ENCODE peak calls at places on chromosomes 16 and 17, in five cellular contexts. One of them, this sample, is unnamed.

GRCh38 chr17:65588194-65588808 is 26.9 kb upstream of the AXIN2 start:
- DNase-seq in progenitor cell of endocrine pancreas: no peak
- DNase-seq in NCI-H2081: no peak
- DNase-seq in lung microvascular endothelial cell: no peak
- DNase-seq in T follicular helper cell: no peak
- DNase-seq in this sample: peak

GRCh38 chr17:2237960-2238359 is 65.6 kb downstream of the SMG6 start:
- DNase-seq in progenitor cell of endocrine pancreas: no peak
- DNase-seq in NCI-H2081: no peak
- DNase-seq in lung microvascular endothelial cell: no peak
- DNase-seq in T follicular helper cell: no peak
- DNase-seq in this sample: no peak

GRCh38 chr16:30063893-30064745 is 1.4 kb upstream of the ALDOA start:
- DNase-seq in progenitor cell of endocrine pancreas: no peak
- DNase-seq in NCI-H2081: peak
- DNase-seq in lung microvascular endothelial cell: peak
- DNase-seq in T follicular helper cell: peak
- DNase-seq in this sample: peak

GRCh38 chr16:78836802-78837489 is 737.5 kb downstream of the WWOX start:
- DNase-seq in progenitor cell of endocrine pancreas: no peak
- DNase-seq in NCI-H2081: no peak
- DNase-seq in lung microvascular endothelial cell: no peak
- DNase-seq in T follicular helper cell: no peak
- DNase-seq in this sample: no peak

GRCh38 chr16:229731-230281 is 557 bp upstream of the LUC7L start:
- DNase-seq in progenitor cell of endocrine pancreas: no peak
- DNase-seq in NCI-H2081: no peak
- DNase-seq in lung microvascular endothelial cell: no peak
- DNase-seq in T follicular helper cell: no peak
- DNase-seq in this sample: no peak

GRCh38 chr16:84661418-84662060 is 13.2 kb downstream of the KLHL36 start:
- DNase-seq in progenitor cell of endocrine pancreas: no peak
- DNase-seq in NCI-H2081: no peak
- DNase-seq in lung microvascular endothelial cell: no peak
- DNase-seq in T follicular helper cell: no peak
- DNase-seq in this sample: no peak

GRCh38 chr16:51062039-51062438 is 89.0 kb downstream of the SALL1 start:
- DNase-seq in progenitor cell of endocrine pancreas: no peak
- DNase-seq in NCI-H2081: no peak
- DNase-seq in lung microvascular endothelial cell: no peak
- DNase-seq in T follicular helper cell: no peak
- DNase-seq in this sample: no peak

GRCh38 chr16:2663553-2664521 is 18.5 kb upstream of the KCTD5 start:
- DNase-seq in progenitor cell of endocrine pancreas: no peak
- DNase-seq in NCI-H2081: no peak
- DNase-seq in lung microvascular endothelial cell: no peak
- DNase-seq in T follicular helper cell: no peak
- DNase-seq in this sample: no peak

GRCh38 chr17:65559802-65560627 is 1.4 kb downstream of the AXIN2 start:
- DNase-seq in progenitor cell of endocrine pancreas: peak
- DNase-seq in NCI-H2081: peak
- DNase-seq in lung microvascular endothelial cell: peak
- DNase-seq in T follicular helper cell: peak
- DNase-seq in this sample: no peak

GRCh38 chr16:154223-155030 is 2.0 kb downstream of the HBZ start:
- DNase-seq in progenitor cell of endocrine pancreas: no peak
- DNase-seq in NCI-H2081: peak
- DNase-seq in lung microvascular endothelial cell: peak
- DNase-seq in T follicular helper cell: no peak
- DNase-seq in this sample: no peak

GRCh38 chr17:18182978-18183333 is 672 bp upstream of the ALKBH5 start:
- DNase-seq in progenitor cell of endocrine pancreas: peak
- DNase-seq in NCI-H2081: peak
- DNase-seq in lung microvascular endothelial cell: peak
- DNase-seq in T follicular helper cell: peak
- DNase-seq in this sample: no peak

GRCh38 chr16:87325480-87325879 is 8.3 kb upstream of the C16orf95 start:
- DNase-seq in progenitor cell of endocrine pancreas: no peak
- DNase-seq in NCI-H2081: no peak
- DNase-seq in lung microvascular endothelial cell: no peak
- DNase-seq in T follicular helper cell: no peak
- DNase-seq in this sample: no peak

GRCh38 chr17:63480826-63481487 is 4.1 kb downstream of the ACE start:
- DNase-seq in progenitor cell of endocrine pancreas: no peak
- DNase-seq in NCI-H2081: peak
- DNase-seq in lung microvascular endothelial cell: no peak
- DNase-seq in T follicular helper cell: no peak
- DNase-seq in this sample: peak

GRCh38 chr16:85448557-85449194 is 164.4 kb upstream of the GSE1 start:
- DNase-seq in progenitor cell of endocrine pancreas: peak
- DNase-seq in NCI-H2081: peak
- DNase-seq in lung microvascular endothelial cell: no peak
- DNase-seq in T follicular helper cell: peak
- DNase-seq in this sample: peak

GRCh38 chr17:35890774-35891155 is 10.6 kb upstream of the CCL5 start:
- DNase-seq in progenitor cell of endocrine pancreas: no peak
- DNase-seq in NCI-H2081: no peak
- DNase-seq in lung microvascular endothelial cell: no peak
- DNase-seq in T follicular helper cell: peak
- DNase-seq in this sample: peak

GRCh38 chr16:19753815-19754643 is 36.0 kb downstream of the IQCK start:
- DNase-seq in progenitor cell of endocrine pancreas: no peak
- DNase-seq in NCI-H2081: no peak
- DNase-seq in lung microvascular endothelial cell: peak
- DNase-seq in T follicular helper cell: no peak
- DNase-seq in this sample: no peak

GRCh38 chr17:75417054-75417453 is 11.6 kb upstream of the GRB2 start:
- DNase-seq in progenitor cell of endocrine pancreas: no peak
- DNase-seq in NCI-H2081: no peak
- DNase-seq in lung microvascular endothelial cell: no peak
- DNase-seq in T follicular helper cell: no peak
- DNase-seq in this sample: no peak

GRCh38 chr17:55444471-55445441 is 23.1 kb upstream of the MMD start:
- DNase-seq in progenitor cell of endocrine pancreas: no peak
- DNase-seq in NCI-H2081: no peak
- DNase-seq in lung microvascular endothelial cell: peak
- DNase-seq in T follicular helper cell: no peak
- DNase-seq in this sample: no peak

GRCh38 chr17:45131616-45132301 is 556 bp downstream of the PLCD3 start:
- DNase-seq in progenitor cell of endocrine pancreas: peak
- DNase-seq in NCI-H2081: no peak
- DNase-seq in lung microvascular endothelial cell: peak
- DNase-seq in T follicular helper cell: peak
- DNase-seq in this sample: no peak

GRCh38 chr17:69047368-69048263 is 13.1 kb downstream of the ABCA9 start:
- DNase-seq in progenitor cell of endocrine pancreas: peak
- DNase-seq in NCI-H2081: no peak
- DNase-seq in lung microvascular endothelial cell: peak
- DNase-seq in T follicular helper cell: no peak
- DNase-seq in this sample: peak

GRCh38 chr17:57861737-57862409 is 12.0 kb upstream of the MRPS23 start:
- DNase-seq in progenitor cell of endocrine pancreas: no peak
- DNase-seq in NCI-H2081: no peak
- DNase-seq in lung microvascular endothelial cell: peak
- DNase-seq in T follicular helper cell: no peak
- DNase-seq in this sample: no peak

GRCh38 chr16:56849690-56850680 is 15.0 kb upstream of the SLC12A3 start:
- DNase-seq in progenitor cell of endocrine pancreas: no peak
- DNase-seq in NCI-H2081: no peak
- DNase-seq in lung microvascular endothelial cell: no peak
- DNase-seq in T follicular helper cell: no peak
- DNase-seq in this sample: no peak

GRCh38 chr17:80124351-80124981 is 22.5 kb downstream of the EIF4A3 start:
- DNase-seq in progenitor cell of endocrine pancreas: peak
- DNase-seq in NCI-H2081: no peak
- DNase-seq in lung microvascular endothelial cell: peak
- DNase-seq in T follicular helper cell: no peak
- DNase-seq in this sample: peak

GRCh38 chr16:845349-845740 is 44.8 kb upstream of the GNG13 start:
- DNase-seq in progenitor cell of endocrine pancreas: no peak
- DNase-seq in NCI-H2081: no peak
- DNase-seq in lung microvascular endothelial cell: no peak
- DNase-seq in T follicular helper cell: no peak
- DNase-seq in this sample: no peak

GRCh38 chr17:18959071-18959844 is 7.3 kb downstream of the SLC5A10 start:
- DNase-seq in progenitor cell of endocrine pancreas: no peak
- DNase-seq in NCI-H2081: no peak
- DNase-seq in lung microvascular endothelial cell: no peak
- DNase-seq in T follicular helper cell: no peak
- DNase-seq in this sample: no peak

GRCh38 chr17:11996722-11997146 is 541 bp downstream of the ZNF18 start:
- DNase-seq in progenitor cell of endocrine pancreas: no peak
- DNase-seq in NCI-H2081: peak
- DNase-seq in lung microvascular endothelial cell: peak
- DNase-seq in T follicular helper cell: peak
- DNase-seq in this sample: no peak

GRCh38 chr17:60079401-60079861 is 710 bp upstream of the HEATR6 start:
- DNase-seq in progenitor cell of endocrine pancreas: no peak
- DNase-seq in NCI-H2081: peak
- DNase-seq in lung microvascular endothelial cell: peak
- DNase-seq in T follicular helper cell: no peak
- DNase-seq in this sample: no peak

GRCh38 chr17:72604518-72604917 is 483.7 kb downstream of the SOX9 start:
- DNase-seq in progenitor cell of endocrine pancreas: no peak
- DNase-seq in NCI-H2081: no peak
- DNase-seq in lung microvascular endothelial cell: no peak
- DNase-seq in T follicular helper cell: no peak
- DNase-seq in this sample: peak

GRCh38 chr17:69857412-69857835 is 217.6 kb upstream of the KCNJ16 start:
- DNase-seq in progenitor cell of endocrine pancreas: no peak
- DNase-seq in NCI-H2081: peak
- DNase-seq in lung microvascular endothelial cell: peak
- DNase-seq in T follicular helper cell: no peak
- DNase-seq in this sample: peak

GRCh38 chr16:48538746-48539484 is 71.1 kb downstream of the N4BP1 start:
- DNase-seq in progenitor cell of endocrine pancreas: no peak
- DNase-seq in NCI-H2081: no peak
- DNase-seq in lung microvascular endothelial cell: no peak
- DNase-seq in T follicular helper cell: no peak
- DNase-seq in this sample: no peak